ENCODE peak calls at places on chromosome 18, in five cellular contexts. A is body of pancreas, O is PC-3, K is uterus, C is HCT116. R is an unnamed sample. For H3K36me3, the result is how much of the 10 kb centered on the place peaks cover.

GRCh38 chr18:7084766-7085080 is 32.9 kb downstream of the LAMA1 start:
- DNase-seq in A (no peak), O (no peak), K (no peak), C (no peak), R (no peak)

GRCh38 chr18:9069482-9070059 is 32.9 kb upstream of the NDUFV2 start:
- DNase-seq in C (no peak), K (no peak), O (no peak), A (no peak), R (no peak)

GRCh38 chr18:22417496-22418188 is at the start of gene CTAGE1:
- DNase-seq in K (no peak), O (no peak), C (no peak), A (no peak), R (peak)

GRCh38 chr18:74541703-74542555 is 7.6 kb downstream of the CNDP1 start:
- DNase-seq in A (peak), C (no peak), K (no peak), O (peak), R (no peak)

GRCh38 chr18:48455555-48456478 is 46.6 kb upstream of the ZBTB7C start:
- DNase-seq in A (no peak), C (peak), O (peak), K (no peak), R (no peak)

GRCh38 chr18:75081486-75081885 is 127.5 kb downstream of the PTGR3 start:
- DNase-seq in A (no peak), K (no peak), C (no peak), O (no peak), R (no peak)

GRCh38 chr18:73959341-73959740 is 188.3 kb downstream of the FBXO15 start:
- DNase-seq in K (no peak), C (no peak), A (no peak), O (no peak), R (no peak)

GRCh38 chr18:77119101-77119850 is 13.3 kb downstream of the MBP start:
- DNase-seq in C (no peak), K (no peak), O (no peak), A (no peak), R (no peak)

GRCh38 chr18:58979615-58980014 is 114.9 kb downstream of the ZNF532 start:
- DNase-seq in A (no peak), C (no peak), K (no peak), O (no peak), R (no peak)
- H3K36me3 ChIP-seq in A (under half), C (under half), K (under half), O (under half), R (under half)

GRCh38 chr18:45896452-45896851 is 70.7 kb downstream of the EPG5 start:
- DNase-seq in O (no peak), K (no peak), C (no peak), A (no peak), R (no peak)

GRCh38 chr18:45891806-45892205 is 66.3 kb downstream of the SIGLEC15 start:
- DNase-seq in K (no peak), O (no peak), C (no peak), A (no peak), R (no peak)

GRCh38 chr18:45894818-45895217 is 69.3 kb downstream of the SIGLEC15 start:
- DNase-seq in K (no peak), C (no peak), A (no peak), O (no peak), R (no peak)

GRCh38 chr18:45896991-45897390 is 70.1 kb downstream of the EPG5 start:
- DNase-seq in K (no peak), C (no peak), O (no peak), A (peak), R (no peak)

DNA sequence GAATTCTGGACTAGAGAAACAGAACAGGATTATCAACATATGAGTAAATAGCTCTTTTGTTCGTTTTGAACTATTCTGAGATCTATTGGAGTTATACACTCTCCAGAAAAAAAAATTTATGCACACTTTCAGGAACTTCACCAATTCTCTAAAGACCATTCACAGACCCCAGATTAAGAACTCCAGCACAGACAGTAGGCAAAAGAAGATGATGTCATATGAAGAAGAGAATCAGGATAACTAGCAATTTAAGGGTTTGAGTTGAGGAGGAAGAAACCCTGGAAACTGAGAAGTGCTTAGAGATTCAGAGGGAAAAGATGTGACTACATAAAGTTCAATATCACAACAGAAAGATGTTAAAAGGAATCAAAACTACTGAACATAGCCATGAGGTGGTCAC is 69.9 kb downstream of the SIGLEC15 start:
- DNase-seq in A (no peak), O (no peak), K (no peak), C (no peak), R (no peak)
- H3K36me3 ChIP-seq in A (under half), O (under half), K (under half), C (under half), R (under half)

GRCh38 chr18:79410171-79410641 is 14.5 kb downstream of the NFATC1 start:
- DNase-seq in A (no peak), C (no peak), O (no peak), K (no peak), R (no peak)

GRCh38 chr18:79413025-79413424 is 17.3 kb downstream of the NFATC1 start:
- DNase-seq in C (no peak), K (no peak), O (no peak), A (no peak), R (no peak)

GRCh38 chr18:79413426-79413825 is 17.7 kb downstream of the NFATC1 start:
- DNase-seq in O (no peak), K (no peak), A (no peak), C (no peak), R (no peak)

GRCh38 chr18:79410731-79411613 is 15.2 kb downstream of the NFATC1 start:
- DNase-seq in O (no peak), K (no peak), C (no peak), A (no peak), R (no peak)

GRCh38 chr18:79411614-79412526 is 16.1 kb downstream of the NFATC1 start:
- DNase-seq in C (no peak), K (no peak), A (no peak), O (no peak), R (no peak)
- H3K36me3 ChIP-seq in C (under half), K (under half), A (under half), O (under half), R (under half)

GRCh38 chr18:13398631-13399030 is 180.1 kb downstream of the LDLRAD4 start:
- DNase-seq in O (no peak), K (no peak), C (no peak), A (no peak), R (no peak)
- H3K36me3 ChIP-seq in O (under half), K (under half), C (under half), A (under half), R (under half)

DNA sequence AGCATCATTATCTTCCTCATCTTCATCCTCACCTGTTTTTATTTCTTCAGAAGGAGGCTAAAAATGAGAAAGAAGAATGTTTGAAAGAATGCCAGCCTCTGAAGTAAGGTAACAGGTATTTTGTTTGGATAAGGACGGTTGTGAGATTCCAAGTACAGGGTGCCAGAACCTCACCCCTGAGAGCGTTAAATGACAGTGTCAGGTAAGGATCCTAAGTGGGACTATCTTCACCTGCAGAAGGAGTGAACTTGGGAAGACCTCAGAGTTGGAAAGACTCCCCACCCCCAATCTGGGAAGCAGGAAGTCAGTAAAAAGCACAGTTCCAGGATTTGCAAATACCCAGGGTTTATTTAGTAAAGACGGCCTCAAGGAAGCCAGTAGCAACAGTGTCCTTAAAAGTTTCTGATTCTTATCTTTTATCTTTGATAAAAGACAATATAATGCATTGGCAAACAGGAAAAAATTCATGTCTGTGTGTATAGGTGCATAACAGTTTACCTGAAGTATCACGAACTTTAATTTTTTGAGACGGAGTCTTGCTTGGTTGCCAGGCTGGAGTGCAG is 52.3 kb downstream of the THOC1 start:
- DNase-seq in A (no peak), O (no peak), C (no peak), K (no peak), R (peak)
- H3K36me3 ChIP-seq in A (under half), O (half or more), C (under half), K (under half), R (under half)